ENCODE peak calls at places on chromosomes 4 and X, in five cellular contexts. L is lung, F is HCT116, C is K562, Q is body of pancreas. N is an unnamed sample.

GRCh38 chrX:45598841-45599240 is 398.2 kb upstream of the DIPK2B start:
- DNase-seq in L (no peak), F (no peak), C (no peak), Q (no peak), N (no peak)

GRCh38 chr4:150250998-150251651 is 172.9 kb downstream of the DCLK2 start:
- DNase-seq in L (no peak), F (no peak), C (no peak), Q (no peak), N (no peak)

GRCh38 chr4:108135549-108136209 is 33.1 kb downstream of the LEF1 start:
- DNase-seq in L (no peak), F (no peak), C (peak; percentile 54), Q (no peak), N (peak; percentile 50)

GRCh38 chrX:153495362-153495751 is 577 bp downstream of the BGN start:
- DNase-seq in L (no peak), F (no peak), C (no peak), Q (no peak), N (no peak)

GRCh38 chr4:159698336-159698735 is 595.5 kb downstream of the RAPGEF2 start:
- DNase-seq in L (no peak), F (no peak), C (no peak), Q (no peak), N (no peak)

GRCh38 chrX:38929966-38930421 is 128.7 kb downstream of the MID1IP1 start:
- DNase-seq in L (no peak), F (no peak), C (peak; percentile 8), Q (peak; percentile 28), N (no peak)

GRCh38 chr4:4585012-4585670 is 43.3 kb upstream of the STX18 start:
- DNase-seq in L (no peak), F (no peak), C (no peak), Q (no peak), N (no peak)

GRCh38 chr4:141375855-141376254 is 155.2 kb downstream of the ZNF330 start:
- DNase-seq in L (peak; percentile 31), F (peak; percentile 65), C (no peak), Q (peak; percentile 4), N (no peak)

GRCh38 chrX:116198810-116199209 is 28.3 kb downstream of the AGTR2 start:
- DNase-seq in L (no peak), F (no peak), C (no peak), Q (no peak), N (no peak)

GRCh38 chr4:74446896-74447295 is 2.0 kb downstream of the AREG start:
- DNase-seq in L (no peak), F (no peak), C (no peak), Q (no peak), N (no peak)

GRCh38 chrX:37786666-37787337 is 6.9 kb downstream of the CYBB start:
- DNase-seq in L (no peak), F (no peak), C (peak; percentile 15), Q (no peak), N (no peak)

GRCh38 chr4:11698846-11699590 is 270.3 kb upstream of the HS3ST1 start:
- DNase-seq in L (no peak), F (peak; percentile 95), C (no peak), Q (no peak), N (no peak)

GRCh38 chr4:23770011-23770410 is 119.8 kb downstream of the PPARGC1A start:
- DNase-seq in L (no peak), F (no peak), C (no peak), Q (no peak), N (no peak)

GRCh38 chr4:48047421-48047844 is 30.9 kb downstream of the NIPAL1 start:
- DNase-seq in L (no peak), F (no peak), C (no peak), Q (no peak), N (no peak)

GRCh38 chr4:1471443-1472147 is 65.4 kb upstream of the NKX1-1 start:
- DNase-seq in L (no peak), F (no peak), C (no peak), Q (no peak), N (peak; percentile 22)

GRCh38 chr4:133403913-133404312 is 254.8 kb downstream of the PCDH10 start:
- DNase-seq in L (no peak), F (no peak), C (peak; percentile 5), Q (no peak), N (no peak)

GRCh38 chr4:148065069-148065468 is 333.2 kb downstream of the ARHGAP10 start:
- DNase-seq in L (no peak), F (no peak), C (no peak), Q (no peak), N (no peak)

GRCh38 chr4:153748378-153748777 is 11.4 kb downstream of the RNF175 start:
- DNase-seq in L (no peak), F (no peak), C (no peak), Q (no peak), N (no peak)

GRCh38 chrX:45765726-45766125 is 565.0 kb upstream of the DIPK2B start:
- DNase-seq in L (no peak), F (no peak), C (no peak), Q (no peak), N (no peak)

GRCh38 chr4:17082186-17082585 is 183.7 kb upstream of the LDB2 start:
- DNase-seq in L (no peak), F (no peak), C (no peak), Q (no peak), N (no peak)

GRCh38 chr4:173958445-173958844 is 325.0 kb downstream of the FBXO8 start:
- DNase-seq in L (no peak), F (no peak), C (no peak), Q (no peak), N (no peak)

GRCh38 chrX:124349054-124349453 is 2.7 kb downstream of the SH2D1A start:
- DNase-seq in L (no peak), F (no peak), C (peak; percentile 77), Q (no peak), N (no peak)
- H3K4me3 ChIP-seq in L (no peak overlapping the region), F (no peak overlapping the region), C (no peak overlapping the region), Q (no peak overlapping the region), N (no peak overlapping the region)

GRCh38 chr4:152327606-152328453 is 208.1 kb downstream of the FBXW7 start:
- DNase-seq in L (no peak), F (no peak), C (no peak), Q (no peak), N (no peak)
- H3K27ac ChIP-seq in L (no peak overlapping the region), F (no peak overlapping the region), C (no peak overlapping the region), Q (no peak overlapping the region), N (no peak overlapping the region)

DNA sequence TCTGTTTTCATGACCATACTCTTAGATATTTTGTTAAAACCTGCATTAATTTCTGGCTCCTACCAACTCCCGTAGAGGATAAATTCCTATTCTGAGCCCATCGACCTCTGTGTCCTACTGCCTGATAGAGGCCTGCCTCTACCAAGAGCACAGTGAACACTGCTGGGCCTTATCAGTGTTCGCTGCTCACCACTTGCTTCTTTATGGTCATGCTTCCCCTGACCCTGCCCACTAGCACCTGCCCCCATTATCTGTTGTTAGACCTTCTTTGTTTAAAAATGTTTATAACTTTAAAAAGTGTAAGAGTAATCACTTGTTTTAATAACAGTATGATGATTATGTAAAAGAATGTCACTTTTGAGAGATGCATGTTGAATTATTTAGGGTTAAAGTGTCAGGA is 6.1 kb downstream of the DAPP1 start:
- DNase-seq in L (no peak), F (no peak), C (peak; percentile 61), Q (no peak), N (no peak)
- H3K4me3 ChIP-seq in L (no peak overlapping the region), F (no peak overlapping the region), C (no peak overlapping the region), Q (no peak overlapping the region), N (no peak overlapping the region)

DNA sequence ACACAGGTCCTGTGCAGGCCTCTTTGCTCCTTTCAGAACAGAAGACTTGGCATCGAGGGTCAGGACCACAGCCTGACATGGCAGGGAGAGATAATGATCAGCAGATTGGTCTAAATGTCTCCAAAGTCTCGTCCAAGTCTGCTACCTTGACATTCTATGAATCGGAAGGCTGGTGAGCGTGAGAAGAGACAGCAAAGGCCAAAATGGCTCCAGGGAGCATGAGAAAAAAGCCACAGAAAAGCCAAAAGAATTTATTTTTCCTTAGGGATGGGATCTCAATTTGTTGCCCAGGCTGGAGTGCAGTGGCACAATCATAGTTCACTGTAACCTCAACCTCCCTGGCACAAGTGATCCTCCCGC is 32.3 kb upstream of the IQSEC2 start:
- DNase-seq in L (no peak), F (no peak), C (no peak), Q (no peak), N (no peak)
- H3K27ac ChIP-seq in L (no peak overlapping the region), F (no peak overlapping the region), C (no peak overlapping the region), Q (no peak overlapping the region), N (no peak overlapping the region)

N was measured in breast epithelium.